ENCODE peak calls at places on chromosomes 11 and 22, in six cellular contexts. Z is uterus, E is lung, M is body of pancreas, T is sigmoid colon, R is brain microvascular endothelial cell. P is an unnamed sample. For H3K36me3, the result is how much of the 10 kb centered on the place peaks cover.

GRCh38 chr11:15505155-15505554 is 390.4 kb downstream of the INSC start:
- DNase-seq in E (no peak), M (no peak), T (no peak), Z (no peak), R (no peak), P (no peak)

GRCh38 chr11:103587951-103588788 is 448.3 kb upstream of the DDI1 start:
- DNase-seq in T (no peak), R (no peak), E (no peak), Z (no peak), M (no peak), P (no peak)

GRCh38 chr11:104764718-104765045 is 133.6 kb downstream of the CASP12 start:
- DNase-seq in T (no peak), R (no peak), M (no peak), E (no peak), Z (no peak), P (no peak)

GRCh38 chr11:105179542-105180278 is 40.1 kb upstream of the CARD18 start:
- DNase-seq in E (no peak), Z (no peak), R (no peak), M (peak), T (no peak), P (no peak)

GRCh38 chr22:49263101-49263500 is 564.6 kb downstream of the BRD1 start:
- DNase-seq in M (no peak), Z (no peak), T (no peak), R (no peak), E (no peak), P (peak)

GRCh38 chr11:121717296-121717695 is 264.5 kb upstream of the SORL1-AS1 start:
- DNase-seq in Z (no peak), M (no peak), R (no peak), E (no peak), T (no peak), P (no peak)

GRCh38 chr22:27512283-27512761 is 289.2 kb downstream of the MN1 start:
- DNase-seq in Z (peak), T (peak), M (peak), R (peak), E (peak), P (peak)

GRCh38 chr11:47507016-47507631 is 45.8 kb downstream of the CELF1 start:
- DNase-seq in T (no peak), Z (no peak), M (no peak), E (no peak), R (no peak), P (no peak)

GRCh38 chr22:46057206-46057605 is 80.2 kb upstream of the WNT7B start:
- DNase-seq in E (no peak), M (peak), Z (peak), R (no peak), T (peak), P (peak)

GRCh38 chr22:43289976-43290663 is 53.1 kb downstream of the SCUBE1 start:
- DNase-seq in T (peak), Z (peak), E (peak), R (no peak), M (no peak), P (peak)

GRCh38 chr22:44957267-44957905 is 52.4 kb downstream of the PHF21B start:
- DNase-seq in R (no peak), Z (no peak), E (no peak), M (no peak), T (no peak), P (no peak)

GRCh38 chr22:20781272-20781990 is 7.5 kb downstream of the SERPIND1 start:
- DNase-seq in Z (no peak), E (no peak), M (no peak), R (peak), T (no peak), P (peak)

GRCh38 chr11:94678236-94678635 is 89.9 kb upstream of the AMOTL1 start:
- DNase-seq in E (no peak), R (no peak), Z (no peak), T (no peak), M (no peak), P (no peak)

GRCh38 chr11:57094206-57094940 is 87.4 kb upstream of the LRRC55 start:
- DNase-seq in M (no peak), Z (no peak), T (no peak), R (peak), E (no peak), P (no peak)

GRCh38 chr11:57983211-57983610 is 40.5 kb upstream of the OR9Q1 start:
- DNase-seq in E (no peak), T (no peak), Z (no peak), R (no peak), M (no peak), P (no peak)

GRCh38 chr11:60803273-60803936 is 18.3 kb downstream of the MS4A10 start:
- DNase-seq in T (no peak), M (no peak), Z (no peak), E (no peak), R (no peak), P (no peak)

GRCh38 chr11:119445356-119445755 is 22.4 kb upstream of the THY1 start:
- DNase-seq in R (no peak), T (no peak), M (no peak), Z (no peak), E (no peak), P (no peak)

GRCh38 chr11:11035331-11035730 is 177.5 kb upstream of the ZBED5 start:
- DNase-seq in T (no peak), Z (no peak), M (no peak), R (peak), E (no peak), P (no peak)

GRCh38 chr11:27718853-27719574 is 18.8 kb upstream of the BDNF start:
- DNase-seq in Z (no peak), E (no peak), R (no peak), M (peak), T (no peak), P (no peak)

GRCh38 chr22:27517361-27517760 is 284.2 kb downstream of the MN1 start:
- DNase-seq in M (no peak), Z (no peak), T (no peak), E (no peak), R (no peak), P (no peak)

GRCh38 chr11:77287615-77288273 is 13.7 kb downstream of the GDPD4 start:
- DNase-seq in E (no peak), Z (no peak), R (peak), T (no peak), M (no peak), P (no peak)

GRCh38 chr22:27842994-27843431 is 41.5 kb upstream of the MN1 start:
- DNase-seq in E (no peak), T (peak), Z (no peak), R (no peak), M (no peak), P (peak)

DNA sequence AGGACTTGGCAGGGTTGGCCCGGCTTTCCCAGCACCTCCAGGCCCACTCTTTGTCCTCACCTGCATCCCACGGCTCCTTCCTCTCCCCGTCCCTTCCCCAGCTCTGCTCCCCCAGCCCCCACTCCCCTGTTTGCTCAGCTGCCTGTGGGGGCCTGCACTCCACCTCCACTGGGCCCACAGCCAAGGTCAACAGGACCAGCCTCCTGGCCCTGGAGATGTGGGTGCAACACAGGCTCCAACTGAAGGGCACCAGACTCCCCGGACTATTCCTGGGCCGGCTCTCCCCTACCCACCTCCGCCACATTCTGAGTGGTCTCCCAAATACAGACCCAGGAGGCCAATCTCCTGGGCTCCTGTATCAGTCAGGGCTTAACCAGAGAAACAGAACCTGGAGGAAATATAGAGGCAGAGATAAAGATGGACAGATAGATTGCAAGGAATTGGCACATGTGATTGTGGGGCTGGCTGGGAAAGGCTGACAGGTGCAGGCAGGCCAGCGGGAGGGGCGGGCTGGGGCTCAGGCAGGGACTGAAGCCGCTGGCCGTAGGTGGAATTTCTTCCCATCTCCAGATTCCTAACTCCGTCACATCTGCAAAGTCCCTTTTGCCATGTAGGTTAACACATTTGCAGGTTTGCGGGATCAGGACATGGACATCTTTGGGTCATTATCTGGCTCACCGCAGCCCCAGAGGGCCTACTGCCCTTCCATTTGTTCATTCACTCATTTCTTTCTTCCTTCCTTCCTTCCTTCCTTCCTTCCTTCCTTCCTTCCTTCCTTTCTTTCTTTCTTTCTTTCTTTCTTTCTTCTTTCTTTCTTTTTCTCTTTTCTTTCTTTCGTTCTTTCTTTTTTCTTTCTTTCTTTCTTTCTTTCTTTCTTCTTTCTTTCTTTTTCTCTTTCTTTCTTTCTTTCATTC is 45.8 kb upstream of the MYH9 start:
- DNase-seq in T (no peak), E (no peak), Z (no peak), M (peak), R (no peak), P (no peak)
- TF ChIP-seq CTCF in T (no peak), E (no peak), Z (no peak), M (no peak), R (no peak), P (no peak)

GRCh38 chr11:65546217-65546958 is 11.8 kb downstream of the LTBP3 start:
- DNase-seq in T (peak), E (peak), R (no peak), M (peak), Z (peak), P (peak)

GRCh38 chr11:65549088-65549487 is 9.1 kb downstream of the LTBP3 start:
- DNase-seq in Z (no peak), T (no peak), E (no peak), R (no peak), M (no peak), P (no peak)

GRCh38 chr11:65542738-65543390 is 15.3 kb downstream of the LTBP3 start:
- DNase-seq in R (no peak), T (no peak), Z (no peak), M (no peak), E (no peak), P (no peak)

GRCh38 chr11:65547446-65548125 is 10.6 kb downstream of the LTBP3 start:
- DNase-seq in R (no peak), E (no peak), M (no peak), T (no peak), Z (no peak), P (no peak)

GRCh38 chr11:65545853-65546216 is 12.3 kb downstream of the LTBP3 start:
- DNase-seq in T (no peak), Z (no peak), M (no peak), E (no peak), R (no peak), P (no peak)
- H3K4me3 ChIP-seq in T (peak), Z (no peak), M (no peak), E (no peak), R (no peak), P (no peak)

DNA sequence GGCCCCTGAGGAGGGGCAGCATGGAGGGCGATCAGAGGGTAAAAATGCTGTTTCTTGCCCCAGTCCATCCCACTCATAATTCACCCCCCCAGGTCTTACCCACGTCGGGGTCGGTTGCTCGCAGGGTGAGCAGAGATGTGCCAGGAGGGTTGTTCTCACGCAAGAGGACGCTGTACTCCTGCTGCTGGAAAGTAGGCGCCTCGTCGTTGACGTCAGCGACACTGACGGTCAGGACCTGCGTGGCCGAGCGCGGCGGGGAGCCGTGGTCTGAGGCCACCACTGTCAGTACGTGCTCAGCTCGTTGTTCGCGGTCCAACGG is 10.3 kb upstream of the TPP1 start:
- DNase-seq in E (no peak), T (no peak), R (no peak), Z (no peak), M (no peak), P (no peak)
- H3K36me3 ChIP-seq in E (under half), T (half or more), R (under half), Z (under half), M (under half), P (under half)

DNA sequence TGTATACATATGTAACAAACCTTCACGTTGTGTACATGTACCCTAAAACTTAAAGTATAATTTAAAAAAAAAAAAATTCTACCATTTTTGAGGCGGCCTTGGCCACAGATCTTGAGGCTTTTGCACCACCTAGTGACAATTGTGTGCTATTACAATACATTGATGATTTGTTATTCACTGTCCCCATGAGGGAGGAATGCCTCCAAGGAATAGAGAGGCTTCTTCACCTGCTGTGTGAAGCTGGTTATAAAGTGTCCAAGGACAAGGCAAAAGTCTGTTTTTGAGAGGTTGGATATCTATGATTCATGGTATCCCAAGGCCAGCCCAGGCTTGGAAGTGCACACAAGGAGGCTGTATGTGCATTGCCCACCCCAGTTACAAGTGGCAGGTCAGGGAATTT is 30.7 kb downstream of the SLC22A25 start:
- DNase-seq in Z (no peak), E (no peak), T (no peak), M (no peak), R (peak), P (no peak)
- TF ChIP-seq CTCF in Z (peak), E (peak), T (no peak), M (peak), R (peak), P (peak)

GRCh38 chr11:20364412-20364792 is 888 bp downstream of the HTATIP2 start:
- DNase-seq in Z (no peak), M (peak), T (no peak), R (no peak), E (no peak), P (no peak)
- H3K4me3 ChIP-seq in Z (peak), M (peak), T (peak), R (peak), E (peak), P (peak)

GRCh38 chr22:36234919-36235318 is 4.4 kb downstream of the APOL2 start:
- DNase-seq in E (no peak), T (no peak), Z (no peak), M (no peak), R (no peak), P (no peak)
- H3K36me3 ChIP-seq in E (under half), T (under half), Z (under half), M (under half), R (under half), P (under half)

GRCh38 chr11:125968363-125968762 is 22.5 kb downstream of the VSIG10L2 start:
- DNase-seq in R (no peak), T (no peak), Z (no peak), M (no peak), E (no peak), P (no peak)

GRCh38 chr11:125975634-125976033 is 29.8 kb downstream of the VSIG10L2 start:
- DNase-seq in E (no peak), R (no peak), T (no peak), Z (no peak), M (no peak), P (no peak)

GRCh38 chr11:125974284-125974683 is 28.4 kb downstream of the VSIG10L2 start:
- DNase-seq in Z (no peak), M (no peak), E (no peak), R (no peak), T (no peak), P (no peak)

GRCh38 chr11:125967515-125967914 is 21.7 kb downstream of the VSIG10L2 start:
- DNase-seq in M (no peak), T (no peak), Z (no peak), R (no peak), E (no peak), P (no peak)

DNA sequence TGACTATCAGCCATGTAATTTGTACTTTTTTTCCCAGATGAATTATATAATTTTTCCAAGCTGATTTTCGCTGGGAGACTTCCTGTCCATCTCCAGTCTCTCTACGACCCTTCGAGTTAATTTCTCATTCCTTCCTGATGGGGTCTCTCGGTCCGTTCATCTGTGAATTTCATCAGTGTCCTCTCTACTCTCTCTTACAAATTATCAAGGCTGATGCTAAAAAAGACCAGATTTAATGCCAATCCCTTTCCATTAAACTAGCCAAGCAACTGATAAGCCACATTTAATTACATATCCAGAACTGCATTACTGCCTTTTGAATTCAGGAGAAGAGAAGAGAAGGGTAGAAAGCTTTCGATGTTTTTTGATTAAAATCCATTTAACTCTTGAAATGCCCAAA is 25.8 kb downstream of the VSIG10L2 start:
- DNase-seq in T (no peak), R (no peak), M (no peak), Z (no peak), E (no peak), P (no peak)
- TF ChIP-seq CTCF in T (no peak), R (no peak), M (no peak), Z (no peak), E (no peak), P (no peak)

P was measured in tibial artery.